ENCODE peak calls at places on chromosome 20, in four cellular contexts. N is HTR-8/SVneo, V is progenitor cell of endocrine pancreas, K is EL. Y is an unnamed sample.

GRCh38 chr20:64241061-64241460 is 14.5 kb upstream of the PCMTD2 start:
- DNase-seq in N (no peak), K (no peak), V (no peak), Y (no peak)

GRCh38 chr20:52049001-52049731 is 142.4 kb downstream of the ZFP64 start:
- DNase-seq in N (no peak), K (peak), V (no peak), Y (peak)

GRCh38 chr20:45341939-45342862 is 6.0 kb downstream of the SDC4 start:
- DNase-seq in K (peak), V (peak), N (peak), Y (peak)

GRCh38 chr20:15708984-15709598 is 864.2 kb downstream of the KIF16B start:
- DNase-seq in K (no peak), V (no peak), N (no peak), Y (peak)

GRCh38 chr20:61291166-61291829 is 39.2 kb downstream of the CDH4 start:
- DNase-seq in K (no peak), N (no peak), V (no peak), Y (no peak)

GRCh38 chr20:278607-279571 is 11.7 kb downstream of the C20orf96 start:
- DNase-seq in V (no peak), N (no peak), K (no peak), Y (no peak)

GRCh38 chr20:20085071-20085470 is 32.7 kb downstream of the CFAP61 start:
- DNase-seq in K (no peak), V (no peak), N (no peak), Y (no peak)

GRCh38 chr20:9360427-9360826 is 154.0 kb upstream of the LAMP5 start:
- DNase-seq in N (no peak), V (no peak), K (no peak), Y (no peak)

GRCh38 chr20:18983796-18984195 is 170.2 kb downstream of the SCP2D1 start:
- DNase-seq in V (no peak), K (no peak), N (no peak), Y (no peak)

GRCh38 chr20:4544765-4545164 is 176.9 kb upstream of the PRND start:
- DNase-seq in K (peak), V (no peak), N (no peak), Y (peak)

Y was measured in mesenchymal stem cell.